ENCODE peak calls at places on chromosomes 3 and 15, in four cellular contexts. One of them, this sample, is unnamed.

GRCh38 chr3:175659951-175660350 is 800.8 kb downstream of the NAALADL2 start:
- DNase-seq in endodermal cell: no peak
- DNase-seq in NCI-H2029: no peak
- DNase-seq in uterus: no peak
- DNase-seq in this sample: no peak

GRCh38 chr3:107271787-107272387 is 105.4 kb upstream of the CCDC54 start:
- DNase-seq in uterus: no peak
- DNase-seq in endodermal cell: no peak
- DNase-seq in NCI-H2029: peak
- DNase-seq in this sample: no peak

GRCh38 chr3:172750069-172750367 is 508 bp upstream of the ECT2 start:
- DNase-seq in endodermal cell: no peak
- DNase-seq in uterus: no peak
- DNase-seq in NCI-H2029: no peak
- DNase-seq in this sample: no peak

GRCh38 chr3:51711352-51712019 is 4.6 kb downstream of the GRM2 start:
- DNase-seq in uterus: peak
- DNase-seq in endodermal cell: no peak
- DNase-seq in NCI-H2029: no peak
- DNase-seq in this sample: no peak

GRCh38 chr15:28919201-28919627 is 33.4 kb downstream of the APBA2 start:
- DNase-seq in endodermal cell: peak
- DNase-seq in NCI-H2029: peak
- DNase-seq in uterus: no peak
- DNase-seq in this sample: peak

GRCh38 chr15:56468271-56468912 is 3.5 kb upstream of the MNS1 start:
- DNase-seq in endodermal cell: no peak
- DNase-seq in NCI-H2029: no peak
- DNase-seq in uterus: no peak
- DNase-seq in this sample: no peak

GRCh38 chr3:197256836-197257444 is 41.5 kb downstream of the DLG1 start:
- DNase-seq in uterus: peak
- DNase-seq in endodermal cell: no peak
- DNase-seq in NCI-H2029: peak
- DNase-seq in this sample: no peak

GRCh38 chr3:121662742-121663141 is 2.0 kb upstream of the HCLS1 start:
- DNase-seq in uterus: no peak
- DNase-seq in NCI-H2029: no peak
- DNase-seq in endodermal cell: no peak
- DNase-seq in this sample: no peak

GRCh38 chr15:54859982-54860381 is 336.8 kb downstream of the RSL24D1 start:
- DNase-seq in endodermal cell: no peak
- DNase-seq in NCI-H2029: no peak
- DNase-seq in uterus: no peak
- DNase-seq in this sample: no peak

GRCh38 chr3:17742092-17742836 is at the start of gene TBC1D5:
- DNase-seq in uterus: peak
- DNase-seq in endodermal cell: peak
- DNase-seq in NCI-H2029: peak
- DNase-seq in this sample: peak

GRCh38 chr15:67828969-67829646 is 3.8 kb downstream of the SKOR1 start:
- DNase-seq in uterus: no peak
- DNase-seq in endodermal cell: peak
- DNase-seq in NCI-H2029: no peak
- DNase-seq in this sample: peak

GRCh38 chr3:29144807-29145206 is 136.1 kb upstream of the RBMS3 start:
- DNase-seq in endodermal cell: no peak
- DNase-seq in NCI-H2029: no peak
- DNase-seq in uterus: peak
- DNase-seq in this sample: no peak

GRCh38 chr3:123834631-123835030 is 49.5 kb downstream of the MYLK start:
- DNase-seq in NCI-H2029: no peak
- DNase-seq in uterus: no peak
- DNase-seq in endodermal cell: no peak
- DNase-seq in this sample: no peak

GRCh38 chr3:162170581-162170980 is 674.0 kb downstream of the OTOL1 start:
- DNase-seq in NCI-H2029: no peak
- DNase-seq in endodermal cell: no peak
- DNase-seq in uterus: no peak
- DNase-seq in this sample: no peak

GRCh38 chr3:191959876-191960418 is 499.0 kb downstream of the PYDC2 start:
- DNase-seq in endodermal cell: no peak
- DNase-seq in uterus: no peak
- DNase-seq in NCI-H2029: no peak
- DNase-seq in this sample: no peak

GRCh38 chr3:174710622-174711021 is 148.5 kb upstream of the NAALADL2 start:
- DNase-seq in endodermal cell: peak
- DNase-seq in NCI-H2029: no peak
- DNase-seq in uterus: no peak
- DNase-seq in this sample: no peak

GRCh38 chr3:190811775-190812480 is 50.6 kb downstream of the GMNC start:
- DNase-seq in endodermal cell: peak
- DNase-seq in uterus: no peak
- DNase-seq in NCI-H2029: no peak
- DNase-seq in this sample: no peak

GRCh38 chr15:39720081-39720480 is 62.6 kb downstream of the FSIP1 start:
- DNase-seq in endodermal cell: no peak
- DNase-seq in uterus: no peak
- DNase-seq in NCI-H2029: no peak
- DNase-seq in this sample: no peak

GRCh38 chr3:102225407-102226132 is 209.2 kb upstream of the ZPLD1 start:
- DNase-seq in endodermal cell: no peak
- DNase-seq in uterus: peak
- DNase-seq in NCI-H2029: peak
- DNase-seq in this sample: no peak

GRCh38 chr15:70141376-70142071 is 43.8 kb upstream of the TLE3 start:
- DNase-seq in NCI-H2029: no peak
- DNase-seq in uterus: no peak
- DNase-seq in endodermal cell: no peak
- DNase-seq in this sample: peak

GRCh38 chr3:117217837-117218236 is 508.3 kb downstream of the TUSC7 start:
- DNase-seq in endodermal cell: no peak
- DNase-seq in uterus: no peak
- DNase-seq in NCI-H2029: no peak
- DNase-seq in this sample: no peak